ENCODE peak calls at places on chromosomes 16 and 17, in four cellular contexts. One of them, this sample, is unnamed.

GRCh38 chr17:40541060-40541872 is 24.0 kb downstream of the CCR7 start:
- DNase-seq in cardiac muscle cell: no peak
- DNase-seq in nucleus accumbens: no peak
- DNase-seq in activated gamma-delta T cell treated with anti-CD3 and anti-CD28 coated beads, Interleukin-2, amount 50 U/mL, for 16 hours: peak
- DNase-seq in this sample: no peak

GRCh38 chr17:45147102-45147580 is 1.1 kb upstream of the HEXIM1 start:
- DNase-seq in nucleus accumbens: no peak
- DNase-seq in cardiac muscle cell: peak
- DNase-seq in activated gamma-delta T cell treated with anti-CD3 and anti-CD28 coated beads, Interleukin-2, amount 50 U/mL, for 16 hours: no peak
- DNase-seq in this sample: peak

GRCh38 chr17:21360048-21360447 is 16.1 kb upstream of the KCNJ12 start:
- DNase-seq in activated gamma-delta T cell treated with anti-CD3 and anti-CD28 coated beads, Interleukin-2, amount 50 U/mL, for 16 hours: no peak
- DNase-seq in nucleus accumbens: no peak
- DNase-seq in cardiac muscle cell: no peak
- DNase-seq in this sample: no peak

GRCh38 chr17:32111141-32111771 is 31.0 kb upstream of the RHOT1 start:
- DNase-seq in nucleus accumbens: peak
- DNase-seq in activated gamma-delta T cell treated with anti-CD3 and anti-CD28 coated beads, Interleukin-2, amount 50 U/mL, for 16 hours: no peak
- DNase-seq in cardiac muscle cell: peak
- DNase-seq in this sample: no peak

GRCh38 chr17:28347261-28347891 is 10.0 kb downstream of the POLDIP2 start:
- DNase-seq in cardiac muscle cell: no peak
- DNase-seq in activated gamma-delta T cell treated with anti-CD3 and anti-CD28 coated beads, Interleukin-2, amount 50 U/mL, for 16 hours: no peak
- DNase-seq in nucleus accumbens: no peak
- DNase-seq in this sample: no peak

GRCh38 chr17:46274238-46274637 is 20.7 kb upstream of the LRRC37A start:
- DNase-seq in cardiac muscle cell: no peak
- DNase-seq in activated gamma-delta T cell treated with anti-CD3 and anti-CD28 coated beads, Interleukin-2, amount 50 U/mL, for 16 hours: no peak
- DNase-seq in nucleus accumbens: no peak
- DNase-seq in this sample: no peak

GRCh38 chr16:77877712-77878111 is 89.3 kb downstream of the VAT1L start:
- DNase-seq in cardiac muscle cell: no peak
- DNase-seq in activated gamma-delta T cell treated with anti-CD3 and anti-CD28 coated beads, Interleukin-2, amount 50 U/mL, for 16 hours: no peak
- DNase-seq in nucleus accumbens: no peak
- DNase-seq in this sample: no peak

GRCh38 chr16:75230471-75231110 is 11.8 kb downstream of the CTRB1 start:
- DNase-seq in nucleus accumbens: no peak
- DNase-seq in activated gamma-delta T cell treated with anti-CD3 and anti-CD28 coated beads, Interleukin-2, amount 50 U/mL, for 16 hours: no peak
- DNase-seq in cardiac muscle cell: no peak
- DNase-seq in this sample: no peak

GRCh38 chr16:50303041-50303604 is 36.8 kb downstream of the ADCY7 start:
- DNase-seq in cardiac muscle cell: no peak
- DNase-seq in activated gamma-delta T cell treated with anti-CD3 and anti-CD28 coated beads, Interleukin-2, amount 50 U/mL, for 16 hours: no peak
- DNase-seq in nucleus accumbens: no peak
- DNase-seq in this sample: no peak

GRCh38 chr16:30369091-30369937 is 980 bp downstream of the TBC1D10B start:
- DNase-seq in cardiac muscle cell: peak
- DNase-seq in activated gamma-delta T cell treated with anti-CD3 and anti-CD28 coated beads, Interleukin-2, amount 50 U/mL, for 16 hours: no peak
- DNase-seq in nucleus accumbens: no peak
- DNase-seq in this sample: no peak

GRCh38 chr17:5210091-5210490 is 18.4 kb upstream of the ZNF594 start:
- DNase-seq in activated gamma-delta T cell treated with anti-CD3 and anti-CD28 coated beads, Interleukin-2, amount 50 U/mL, for 16 hours: no peak
- DNase-seq in cardiac muscle cell: no peak
- DNase-seq in nucleus accumbens: no peak
- DNase-seq in this sample: no peak

GRCh38 chr17:34850964-34851363 is 110.3 kb downstream of the CCT6B start:
- DNase-seq in cardiac muscle cell: no peak
- DNase-seq in activated gamma-delta T cell treated with anti-CD3 and anti-CD28 coated beads, Interleukin-2, amount 50 U/mL, for 16 hours: no peak
- DNase-seq in nucleus accumbens: no peak
- DNase-seq in this sample: no peak

GRCh38 chr17:79948406-79948917 is 87.2 kb downstream of the TBC1D16 start:
- DNase-seq in nucleus accumbens: no peak
- DNase-seq in cardiac muscle cell: no peak
- DNase-seq in activated gamma-delta T cell treated with anti-CD3 and anti-CD28 coated beads, Interleukin-2, amount 50 U/mL, for 16 hours: no peak
- DNase-seq in this sample: no peak

GRCh38 chr17:35117984-35118383 is 1.7 kb downstream of the RAD51D start:
- DNase-seq in activated gamma-delta T cell treated with anti-CD3 and anti-CD28 coated beads, Interleukin-2, amount 50 U/mL, for 16 hours: no peak
- DNase-seq in cardiac muscle cell: no peak
- DNase-seq in nucleus accumbens: no peak
- DNase-seq in this sample: no peak

GRCh38 chr16:70770968-70771552 is 29.9 kb downstream of the VAC14 start:
- DNase-seq in activated gamma-delta T cell treated with anti-CD3 and anti-CD28 coated beads, Interleukin-2, amount 50 U/mL, for 16 hours: peak
- DNase-seq in cardiac muscle cell: peak
- DNase-seq in nucleus accumbens: peak
- DNase-seq in this sample: peak

GRCh38 chr17:7129311-7129710 is 14.7 kb upstream of the ASGR2 start:
- DNase-seq in activated gamma-delta T cell treated with anti-CD3 and anti-CD28 coated beads, Interleukin-2, amount 50 U/mL, for 16 hours: no peak
- DNase-seq in nucleus accumbens: no peak
- DNase-seq in cardiac muscle cell: no peak
- DNase-seq in this sample: no peak

GRCh38 chr17:77476006-77476405 is 335.2 kb downstream of the SEC14L1 start:
- DNase-seq in activated gamma-delta T cell treated with anti-CD3 and anti-CD28 coated beads, Interleukin-2, amount 50 U/mL, for 16 hours: no peak
- DNase-seq in cardiac muscle cell: no peak
- DNase-seq in nucleus accumbens: no peak
- DNase-seq in this sample: no peak

GRCh38 chr16:52095466-52095865 is 451.5 kb downstream of the TOX3 start:
- DNase-seq in cardiac muscle cell: no peak
- DNase-seq in nucleus accumbens: no peak
- DNase-seq in activated gamma-delta T cell treated with anti-CD3 and anti-CD28 coated beads, Interleukin-2, amount 50 U/mL, for 16 hours: no peak
- DNase-seq in this sample: no peak

GRCh38 chr16:66030036-66030435 is 336.5 kb upstream of the CDH5 start:
- DNase-seq in activated gamma-delta T cell treated with anti-CD3 and anti-CD28 coated beads, Interleukin-2, amount 50 U/mL, for 16 hours: no peak
- DNase-seq in cardiac muscle cell: no peak
- DNase-seq in nucleus accumbens: no peak
- DNase-seq in this sample: no peak